ENCODE peak calls at places on chromosomes 13 and 19, in seven cellular contexts. T, W, Y, U, Q, P and M are unnamed samples.

GRCh38 chr13:96020155-96020575 is 33.0 kb downstream of the UGGT2 start:
- DNase-seq in T (peak; percentile 25), Q (no peak), Y (peak; percentile 20), P (peak; percentile 83), W (no peak), U (no peak), M (no peak)

GRCh38 chr13:90652036-90652435 is 695.5 kb upstream of the MIR17HG start:
- DNase-seq in Y (no peak), T (no peak), Q (no peak), P (no peak), W (no peak), U (no peak), M (no peak)

GRCh38 chr19:45059258-45059965 is 16.9 kb downstream of the ZNF296 start:
- DNase-seq in U (peak; percentile 83), P (peak; percentile 77), T (peak; percentile 90), Y (peak; percentile 91), W (peak; percentile 93), Q (peak; percentile 81), M (peak; percentile 69)

GRCh38 chr19:43522929-43523328 is 4.1 kb downstream of the ETHE1 start:
- DNase-seq in Q (no peak), W (no peak), U (no peak), P (no peak), T (no peak), Y (no peak), M (no peak)

GRCh38 chr19:6556043-6556449 is 25.2 kb downstream of the TNFSF9 start:
- DNase-seq in P (no peak), W (no peak), Y (no peak), Q (no peak), T (no peak), U (no peak), M (no peak)

GRCh38 chr13:26026211-26026610 is 25.6 kb downstream of the SHISA2 start:
- DNase-seq in W (no peak), Y (no peak), T (no peak), P (no peak), Q (no peak), U (no peak), M (no peak)

GRCh38 chr13:87376081-87376480 is 295.1 kb upstream of the SLITRK5 start:
- DNase-seq in U (no peak), P (no peak), W (no peak), Y (no peak), T (no peak), Q (no peak), M (no peak)

GRCh38 chr13:100721885-100722512 is 47.4 kb upstream of the TMTC4 start:
- DNase-seq in P (peak; percentile 73), T (peak; percentile 75), U (peak; percentile 30), Q (peak; percentile 35), W (peak; percentile 80), Y (peak; percentile 23), M (peak; percentile 4)

GRCh38 chr19:19113040-19113541 is 25.2 kb downstream of the TMEM161A start:
- DNase-seq in W (no peak), Y (peak; percentile 68), Q (no peak), T (no peak), U (no peak), P (peak; percentile 30), M (no peak)

GRCh38 chr19:31297991-31298390 is 51.2 kb downstream of the TSHZ3 start:
- DNase-seq in U (no peak), W (no peak), Q (no peak), T (no peak), Y (no peak), P (no peak), M (no peak)

GRCh38 chr19:58460039-58460438 is 6.8 kb upstream of the ZNF324 start:
- DNase-seq in Y (no peak), U (no peak), Q (no peak), W (no peak), P (no peak), T (no peak), M (no peak)

GRCh38 chr19:1163934-1164683 is 10.0 kb downstream of the SBNO2 start:
- DNase-seq in P (no peak), T (no peak), U (no peak), W (no peak), Y (no peak), Q (no peak), M (no peak)

GRCh38 chr19:6963259-6963852 is 57.9 kb downstream of the MBD3L2B start:
- DNase-seq in U (no peak), T (no peak), W (no peak), P (no peak), Y (no peak), Q (no peak), M (no peak)

GRCh38 chr13:94696171-94696570 is 16.2 kb downstream of the SOX21 start:
- DNase-seq in Y (no peak), W (no peak), U (no peak), P (no peak), T (no peak), Q (no peak), M (no peak)